ENCODE peak calls at places on chromosome 15, in five cellular contexts. J, G, X, S and L are unnamed samples.

GRCh38 chr15:50542051-50542450 is 4.4 kb downstream of the USP50 start:
- DNase-seq in S (no peak), X (no peak), J (no peak), G (peak), L (no peak)

GRCh38 chr15:98734472-98735284 is 86.3 kb downstream of the IGF1R start:
- DNase-seq in J (no peak), X (no peak), S (peak), G (no peak), L (no peak)

GRCh38 chr15:60208708-60209107 is 189.1 kb downstream of the ANXA2 start:
- DNase-seq in J (no peak), S (no peak), X (no peak), G (no peak), L (no peak)

GRCh38 chr15:23857028-23857641 is 170.0 kb upstream of the NDN start:
- DNase-seq in S (peak), G (no peak), J (no peak), X (peak), L (no peak)

GRCh38 chr15:64443747-64444621 is 16.4 kb upstream of the ZNF609 start:
- DNase-seq in G (peak), J (peak), X (no peak), S (no peak), L (no peak)

GRCh38 chr15:48367483-48367882 is 36.3 kb downstream of the DUT start:
- DNase-seq in X (no peak), J (no peak), G (no peak), S (no peak), L (no peak)

GRCh38 chr15:70870066-70870465 is 16.1 kb upstream of the LARP6 start:
- DNase-seq in G (no peak), X (no peak), J (no peak), S (no peak), L (no peak)

GRCh38 chr15:36601497-36601932 is 22.1 kb downstream of the CDIN1 start:
- DNase-seq in S (no peak), J (peak), X (peak), G (peak), L (no peak)

GRCh38 chr15:65796610-65797012 is 4.5 kb upstream of the DENND4A start:
- DNase-seq in S (no peak), X (no peak), G (no peak), J (no peak), L (no peak)

GRCh38 chr15:67085818-67086649 is 20.6 kb downstream of the SMAD3 start:
- DNase-seq in S (peak), J (no peak), X (no peak), G (peak), L (no peak)

GRCh38 chr15:40832903-40833302 is 4.4 kb upstream of the PPP1R14D start:
- DNase-seq in J (no peak), X (no peak), S (no peak), G (no peak), L (peak)

GRCh38 chr15:98597666-98598065 is 50.7 kb upstream of the IGF1R start:
- DNase-seq in S (peak), X (no peak), G (no peak), J (no peak), L (no peak)

GRCh38 chr15:84915011-84915958 is 30.8 kb downstream of the SLC28A1 start:
- DNase-seq in J (peak), X (peak), S (peak), G (peak), L (peak)

GRCh38 chr15:50227076-50227475 is 38.5 kb downstream of the HDC start:
- DNase-seq in G (peak), S (no peak), X (no peak), J (no peak), L (no peak)

GRCh38 chr15:50210462-50211264 is 28.7 kb downstream of the SLC27A2 start:
- DNase-seq in G (no peak), S (peak), X (peak), J (no peak), L (peak)

GRCh38 chr15:31327674-31328424 is 1.2 kb downstream of the KLF13 start:
- DNase-seq in X (peak), G (no peak), S (peak), J (peak), L (peak)

GRCh38 chr15:37015025-37015424 is 85.3 kb downstream of the MEIS2 start:
- DNase-seq in S (no peak), J (no peak), X (no peak), G (no peak), L (no peak)

GRCh38 chr15:83585770-83586169 is 68.2 kb upstream of the ADAMTSL3 start:
- DNase-seq in S (no peak), X (no peak), G (no peak), J (no peak), L (no peak)

GRCh38 chr15:74343797-74344127 is 23.7 kb downstream of the CYP11A1 start:
- DNase-seq in J (peak), X (no peak), S (no peak), G (no peak), L (no peak)

GRCh38 chr15:64809649-64810498 is 15.6 kb downstream of the PIF1 start:
- DNase-seq in X (peak), G (no peak), J (peak), S (peak), L (peak)

GRCh38 chr15:65937476-65937875 is 68.2 kb downstream of the RAB11A start:
- DNase-seq in S (no peak), X (peak), J (no peak), G (no peak), L (no peak)

GRCh38 chr15:66080791-66081475 is 172.6 kb downstream of the MEGF11 start:
- DNase-seq in J (peak), S (peak), X (peak), G (no peak), L (peak)

GRCh38 chr15:76963596-76963995 is 31.3 kb upstream of the PSTPIP1 start:
- DNase-seq in J (no peak), S (peak), G (no peak), X (no peak), L (no peak)

GRCh38 chr15:60798821-60799220 is 319.9 kb upstream of the ICE2 start:
- DNase-seq in X (no peak), G (peak), J (no peak), S (no peak), L (no peak)

GRCh38 chr15:67825880-67826716 is 789 bp downstream of the SKOR1 start:
- DNase-seq in J (no peak), G (no peak), S (peak), X (no peak), L (peak)

GRCh38 chr15:94584833-94585244 is 353.5 kb downstream of the MCTP2 start:
- DNase-seq in S (no peak), J (no peak), X (peak), G (no peak), L (no peak)

GRCh38 chr15:28975766-28976179 is 90.0 kb downstream of the APBA2 start:
- DNase-seq in X (peak), G (no peak), J (no peak), S (peak), L (no peak)

GRCh38 chr15:101723161-101723873 is 956 bp downstream of the TARS3 start:
- DNase-seq in S (no peak), G (no peak), J (no peak), X (peak), L (no peak)

GRCh38 chr15:101499863-101500713 is 10.6 kb upstream of the PCSK6 start:
- DNase-seq in X (peak), J (peak), G (no peak), S (no peak), L (no peak)

GRCh38 chr15:39453500-39454073 is 127.3 kb upstream of the THBS1 start:
- DNase-seq in J (no peak), G (no peak), X (peak), S (no peak), L (no peak)

GRCh38 chr15:93932164-93932776 is 299.1 kb upstream of the MCTP2 start:
- DNase-seq in J (no peak), S (no peak), G (no peak), X (no peak), L (no peak)

GRCh38 chr15:33825453-33825852 is 142.8 kb upstream of the CHRM5 start:
- DNase-seq in S (no peak), J (no peak), X (no peak), G (no peak), L (no peak)
- H3K4me3 ChIP-seq in S (no peak), J (no peak), X (no peak), G (no peak), L (no peak)

DNA sequence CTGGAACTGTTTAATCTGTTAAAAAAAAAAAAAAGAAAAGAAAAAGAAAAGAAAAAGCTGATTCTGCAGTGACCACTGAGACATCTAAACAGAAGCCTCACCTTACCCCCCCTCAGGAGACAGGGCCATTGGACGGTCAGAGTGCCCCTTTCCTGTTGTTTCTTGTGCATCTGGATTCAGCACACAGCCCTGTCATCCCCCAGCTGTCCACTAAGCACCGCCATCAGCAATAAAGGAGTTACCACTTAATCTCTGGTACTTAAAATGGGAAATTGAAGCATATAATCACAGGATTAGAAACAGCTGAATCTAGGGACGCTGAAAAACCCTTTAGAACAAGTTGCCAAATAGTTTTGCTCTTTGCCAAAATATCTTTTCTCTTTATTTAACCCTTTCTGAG is 62.5 kb downstream of the TRIM69 start:
- DNase-seq in S (no peak), G (no peak), J (no peak), X (no peak), L (no peak)
- TF ChIP-seq CTCF in S (peak), G (no peak), J (no peak), X (no peak), L (peak)

GRCh38 chr15:82043130-82043673 is 2.6 kb downstream of the MEX3B start:
- DNase-seq in J (peak), S (peak), X (no peak), G (no peak), L (peak)
- H3K4me3 ChIP-seq in J (peak), S (peak), X (no peak), G (peak), L (no peak)

GRCh38 chr15:79296583-79296982 is 14.1 kb downstream of the ANKRD34C start:
- DNase-seq in G (no peak), X (no peak), S (peak), J (no peak), L (no peak)
- TF ChIP-seq CTCF in G (no peak), X (no peak), S (peak), J (no peak), L (no peak)

DNA sequence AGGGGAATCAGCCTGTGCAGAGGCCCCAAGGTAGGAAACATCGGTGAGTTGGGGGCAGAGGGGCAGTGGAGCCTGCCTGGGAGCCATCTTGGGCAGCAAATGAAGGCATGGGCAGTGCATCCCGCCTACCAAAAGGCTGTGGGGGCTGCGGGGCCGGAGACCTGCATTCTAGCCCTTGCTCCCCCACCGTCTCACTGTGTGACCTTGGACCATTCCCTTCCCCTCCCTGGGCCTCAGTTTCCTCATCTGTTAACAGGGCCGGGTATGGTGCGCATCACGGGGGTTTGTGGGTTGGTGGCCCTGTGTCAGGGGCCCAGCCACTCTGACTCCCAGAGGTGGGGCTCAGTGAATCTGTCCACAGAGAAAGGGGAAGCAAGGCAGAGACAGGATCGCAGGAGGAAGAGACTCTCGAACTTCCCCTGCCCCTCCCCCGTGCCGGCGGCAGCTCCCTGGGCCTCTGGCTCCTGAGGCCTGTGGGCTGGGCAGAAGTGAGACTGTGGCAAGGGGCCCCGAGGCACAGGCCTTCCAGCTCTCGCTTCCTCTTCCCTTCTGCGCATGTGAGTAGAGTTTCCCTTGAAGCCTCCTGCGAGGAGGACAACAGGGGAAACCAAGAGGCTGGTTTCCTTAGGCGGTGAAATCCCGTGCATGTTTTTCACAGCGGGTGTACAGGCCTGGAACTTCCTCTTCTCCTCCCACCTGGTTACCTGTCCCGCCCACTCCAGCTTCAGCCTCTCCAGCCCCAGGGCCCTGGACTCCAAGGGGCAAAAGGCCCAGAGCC is 42.9 kb downstream of the IDH2 start:
- DNase-seq in G (no peak), X (peak), J (peak), S (peak), L (peak)
- H3K4me3 ChIP-seq in G (no peak), X (no peak), J (no peak), S (no peak), L (no peak)

GRCh38 chr15:88241060-88241459 is 15.5 kb downstream of the NTRK3 start:
- DNase-seq in J (no peak), S (peak), X (no peak), G (no peak), L (peak)
- TF ChIP-seq CTCF in J (no peak), S (peak), X (no peak), G (no peak), L (no peak)

DNA sequence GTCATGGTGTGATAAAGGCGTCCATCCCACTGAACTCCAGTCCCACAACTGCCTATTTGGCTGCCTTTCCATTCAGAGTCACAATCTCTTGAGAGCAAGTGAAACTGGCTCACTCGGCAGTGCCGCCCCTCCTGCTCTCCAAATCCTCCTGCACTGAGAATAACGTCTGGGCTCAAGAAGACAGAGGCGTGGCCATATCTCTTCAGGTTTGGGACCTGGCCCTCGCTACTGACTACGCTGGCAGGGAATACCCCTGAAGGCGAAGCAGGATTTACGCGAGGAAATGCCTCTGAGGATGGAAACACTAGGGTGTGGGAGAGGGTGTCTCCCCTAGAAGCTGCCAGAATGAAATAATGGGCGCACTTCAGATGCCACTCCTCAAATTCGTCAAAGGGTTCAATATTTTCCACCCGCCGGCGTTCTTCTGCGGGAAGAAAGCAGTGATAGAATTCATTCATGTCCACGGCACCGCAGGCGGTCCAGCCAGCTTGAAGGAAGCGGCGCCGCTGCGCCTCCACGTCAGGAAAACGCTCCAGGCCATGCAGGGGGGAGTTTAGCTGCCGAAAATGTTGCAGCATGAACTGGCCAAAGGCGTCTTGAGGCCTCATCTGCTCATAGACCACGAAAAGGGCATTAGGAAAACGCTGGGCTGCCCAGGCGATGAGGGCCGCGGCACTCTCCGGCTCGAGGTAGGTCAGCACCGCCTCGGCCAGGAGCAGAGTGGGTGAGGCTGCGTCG is 982 bp downstream of the LCMT2 start:
- DNase-seq in J (peak), G (no peak), X (peak), S (peak), L (no peak)
- H3K4me3 ChIP-seq in J (peak), G (peak), X (peak), S (peak), L (peak)

DNA sequence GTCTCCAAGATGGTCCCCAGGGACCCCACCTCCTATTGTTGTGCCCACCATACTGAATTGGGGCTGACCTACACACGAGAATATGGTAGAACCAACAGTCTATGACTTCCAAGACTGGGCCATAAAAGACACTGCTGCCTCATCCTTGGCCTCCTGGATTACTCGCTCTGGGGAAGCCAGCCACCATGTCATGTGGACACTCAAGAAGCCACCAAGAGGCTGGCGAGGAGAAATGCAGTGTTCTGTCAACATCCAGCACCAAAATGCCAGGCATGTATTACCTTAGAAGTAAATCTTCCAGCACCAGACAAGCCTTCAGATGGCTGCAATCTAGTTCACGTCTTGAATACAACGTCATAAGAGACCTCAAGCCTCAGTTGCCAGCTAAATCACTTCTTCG is 17.1 kb upstream of the TPM1 start:
- DNase-seq in G (no peak), S (peak), J (no peak), X (no peak), L (no peak)
- TF ChIP-seq CTCF in G (no peak), S (peak), J (no peak), X (no peak), L (no peak)